ENCODE peak calls at places on chromosomes 6 and 20, in four cellular contexts. X is glutamatergic neuron, Q is lower leg skin, B is foreskin fibroblast. M is an unnamed sample.

GRCh38 chr20:878511-879307 is 37.4 kb downstream of the ANGPT4 start:
- DNase-seq in X (no peak), Q (peak; percentile 48), B (peak; percentile 41), M (peak; percentile 88)

GRCh38 chr6:44415424-44415823 is 27.9 kb downstream of the CDC5L start:
- DNase-seq in X (peak; percentile 16), Q (no peak), B (no peak), M (no peak)

GRCh38 chr6:159169193-159169555 is at the start of gene FNDC1:
- DNase-seq in X (peak; percentile 82), Q (no peak), B (peak; percentile 60), M (peak; percentile 87)

GRCh38 chr6:44053760-44054556 is 73.3 kb downstream of the MRPL14 start:
- DNase-seq in X (no peak), Q (no peak), B (peak; percentile 96), M (no peak)

GRCh38 chr20:47515843-47516242 is 14.2 kb downstream of the NCOA3 start:
- DNase-seq in X (no peak), Q (no peak), B (no peak), M (no peak)

GRCh38 chr6:33838979-33839378 is 35.2 kb upstream of the MLN start:
- DNase-seq in X (no peak), Q (no peak), B (no peak), M (no peak)

GRCh38 chr6:24078200-24078599 is 47.8 kb upstream of the NRSN1 start:
- DNase-seq in X (no peak), Q (no peak), B (no peak), M (no peak)

GRCh38 chr6:5850848-5851255 is 155.9 kb downstream of the NRN1 start:
- DNase-seq in X (no peak), Q (no peak), B (no peak), M (peak; percentile 47)

GRCh38 chr6:12010635-12011275 is 1.4 kb upstream of the HIVEP1 start:
- DNase-seq in X (peak; percentile 65), Q (peak; percentile 94), B (peak; percentile 81), M (peak; percentile 68)

GRCh38 chr20:50876816-50877215 is 54.4 kb downstream of the ADNP start:
- DNase-seq in X (no peak), Q (no peak), B (no peak), M (no peak)

GRCh38 chr6:41939091-41939847 is 2.3 kb downstream of the CCND3 start:
- DNase-seq in X (peak; percentile 21), Q (peak; percentile 89), B (peak; percentile 87), M (peak; percentile 30)

GRCh38 chr6:3559561-3559960 is 102.7 kb upstream of the SLC22A23 start:
- DNase-seq in X (no peak), Q (no peak), B (no peak), M (no peak)

GRCh38 chr6:7300890-7301289 is 12.1 kb downstream of the SSR1 start:
- DNase-seq in X (no peak), Q (no peak), B (no peak), M (no peak)

GRCh38 chr6:138656278-138656803 is 117.2 kb upstream of the CCDC28A start:
- DNase-seq in X (no peak), Q (no peak), B (no peak), M (no peak)

GRCh38 chr6:108127826-108128225 is 38.0 kb upstream of the NR2E1 start:
- DNase-seq in X (no peak), Q (peak; percentile 49), B (peak; percentile 85), M (no peak)

GRCh38 chr20:61728326-61728725 is 337.4 kb downstream of the TAF4 start:
- DNase-seq in X (no peak), Q (no peak), B (no peak), M (no peak)

GRCh38 chr20:32524871-32525501 is 60.1 kb downstream of the NOL4L start:
- DNase-seq in X (peak; percentile 29), Q (no peak), B (peak; percentile 36), M (no peak)

GRCh38 chr20:35329435-35330139 is 37.4 kb upstream of the FAM83C start:
- DNase-seq in X (peak; percentile 50), Q (no peak), B (peak; percentile 79), M (peak; percentile 37)
- TF ChIP-seq CTCF in X (peak; percentile 37), Q (no peak), B (peak; percentile 57), M (peak; percentile 39)

GRCh38 chr6:153668758-153669157 is 370.3 kb upstream of the OPRM1 start:
- DNase-seq in X (no peak), Q (no peak), B (no peak), M (no peak)

GRCh38 chr6:153662982-153663381 is 376.1 kb upstream of the OPRM1 start:
- DNase-seq in X (no peak), Q (no peak), B (no peak), M (no peak)
- TF ChIP-seq CTCF in X (no peak), Q (no peak), B (no peak), M (no peak)

GRCh38 chr20:35674921-35675320 is 10.2 kb upstream of the CPNE1 start:
- DNase-seq in X (no peak), Q (peak; percentile 64), B (no peak), M (no peak)
- TF ChIP-seq CTCF in X (no peak), Q (no peak), B (no peak), M (no peak)

GRCh38 chr6:15593798-15594197 is 69.0 kb downstream of the DTNBP1 start:
- DNase-seq in X (no peak), Q (no peak), B (peak; percentile 9), M (no peak)

GRCh38 chr6:15594512-15595241 is 68.2 kb downstream of the DTNBP1 start:
- DNase-seq in X (no peak), Q (no peak), B (no peak), M (no peak)

GRCh38 chr6:15595461-15596173 is 67.2 kb downstream of the DTNBP1 start:
- DNase-seq in X (no peak), Q (no peak), B (peak; percentile 34), M (no peak)

GRCh38 chr6:15598273-15598778 is 64.5 kb downstream of the DTNBP1 start:
- DNase-seq in X (no peak), Q (no peak), B (no peak), M (no peak)

GRCh38 chr6:15596241-15596896 is 66.5 kb downstream of the DTNBP1 start:
- DNase-seq in X (no peak), Q (no peak), B (no peak), M (no peak)
- TF ChIP-seq CTCF in X (no peak), Q (no peak), B (no peak), M (no peak)

GRCh38 chr20:40471261-40471629 is 217.8 kb downstream of the MAFB start:
- DNase-seq in X (no peak), Q (no peak), B (no peak), M (peak; percentile 25)
- TF ChIP-seq CTCF in X (no peak), Q (no peak), B (no peak), M (peak; percentile 45)

GRCh38 chr6:37367557-37367956 is 13.8 kb downstream of the RNF8 start:
- DNase-seq in X (no peak), Q (no peak), B (no peak), M (no peak)

GRCh38 chr6:37368961-37369320 is 15.2 kb downstream of the RNF8 start:
- DNase-seq in X (no peak), Q (no peak), B (no peak), M (no peak)

GRCh38 chr6:37362101-37362823 is 8.5 kb downstream of the RNF8 start:
- DNase-seq in X (no peak), Q (no peak), B (no peak), M (no peak)

GRCh38 chr6:37366910-37367309 is 13.1 kb downstream of the RNF8 start:
- DNase-seq in X (no peak), Q (no peak), B (peak; percentile 50), M (no peak)

DNA sequence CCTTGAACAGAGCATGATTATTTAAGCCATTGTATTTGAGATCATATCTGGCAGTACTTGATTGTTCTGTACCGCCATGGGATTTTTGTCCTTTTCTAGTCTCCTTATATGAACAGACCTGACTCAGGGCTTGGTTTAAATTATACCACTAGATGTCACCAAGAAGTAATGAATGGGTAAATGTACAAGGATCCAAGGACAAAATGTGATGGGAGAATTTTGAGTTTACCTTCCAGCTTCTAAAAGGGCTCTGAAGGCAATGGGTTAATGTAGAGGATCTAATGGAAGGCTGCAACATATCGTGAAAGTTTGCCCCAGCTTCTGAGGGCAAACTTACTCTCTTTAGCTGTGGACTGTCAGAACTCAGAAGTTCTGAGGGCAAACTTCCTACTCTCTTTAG is 12.0 kb downstream of the RNF8 start:
- DNase-seq in X (no peak), Q (no peak), B (peak; percentile 49), M (no peak)
- TF ChIP-seq CTCF in X (no peak), Q (no peak), B (peak; percentile 13), M (no peak)

GRCh38 chr20:33674294-33675126 is at the start of gene NECAB3:
- DNase-seq in X (peak; percentile 87), Q (peak; percentile 96), B (peak; percentile 92), M (peak; percentile 88)
- TF ChIP-seq CTCF in X (no peak), Q (no peak), B (no peak), M (no peak)

GRCh38 chr6:75201901-75202672 is 3.8 kb downstream of the COL12A1 start:
- DNase-seq in X (peak; percentile 54), Q (peak; percentile 89), B (no peak), M (peak; percentile 52)
- TF ChIP-seq CTCF in X (no peak), Q (no peak), B (no peak), M (no peak)

DNA sequence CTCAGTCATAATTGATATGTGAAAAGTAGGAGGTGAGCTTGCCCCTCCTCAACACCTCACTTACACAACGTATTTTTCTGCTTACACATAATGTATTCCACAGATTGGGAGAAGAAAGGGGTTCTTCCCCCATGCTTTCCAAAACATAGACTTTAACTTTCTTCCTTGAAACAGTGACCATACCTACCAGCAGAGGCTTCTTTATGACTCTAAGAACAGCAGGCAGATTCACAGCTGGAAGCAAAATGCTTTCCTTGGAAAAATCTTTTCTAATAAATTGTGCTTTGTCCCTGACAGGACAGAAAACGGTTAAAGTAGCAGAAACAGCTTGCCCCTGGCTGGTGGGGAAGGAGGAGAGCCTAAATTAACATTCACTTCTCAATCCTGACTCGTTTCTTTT is 629.1 kb upstream of the IMPG1 start:
- DNase-seq in X (no peak), Q (no peak), B (no peak), M (no peak)
- TF ChIP-seq CTCF in X (no peak), Q (no peak), B (no peak), M (no peak)

DNA sequence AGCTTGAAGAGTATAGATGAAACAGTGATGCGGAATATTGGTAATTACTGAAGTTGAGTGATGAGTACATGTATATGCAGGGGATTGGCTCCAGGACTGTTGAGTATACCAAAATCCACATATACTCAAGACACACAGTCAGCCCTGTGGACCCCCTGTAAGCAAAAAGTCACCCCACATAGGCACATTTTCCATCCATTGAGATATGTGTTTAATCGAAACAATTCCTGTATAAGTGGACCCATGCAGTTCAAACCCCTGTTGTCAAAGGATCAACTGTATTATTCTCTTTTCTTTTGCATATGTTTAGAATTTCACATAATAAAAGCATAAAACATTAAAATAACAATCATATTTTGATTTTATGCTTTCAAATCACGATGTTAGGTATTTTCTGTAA is 32.1 kb upstream of the FILIP1 start:
- DNase-seq in X (no peak), Q (no peak), B (no peak), M (no peak)
- TF ChIP-seq CTCF in X (no peak), Q (no peak), B (no peak), M (no peak)

M was measured in nephron progenitor cell.